ENCODE peak calls at places on chromosomes 13 and 19, in six cellular contexts. B is WTC11; M is MM.1S; S is activated CD4-positive, alpha-beta T cell treated with anti-CD3 and anti-CD28 coated beads, Interleukin-2, amount 50 U/mL, for 1 hour; L is fibroblast of gingiva; R is germinal center. U is an unnamed sample.

GRCh38 chr13:105139380-105140285 is 1395.8 kb downstream of the EFNB2 start:
- DNase-seq in B (peak), M (peak), S (peak), L (no peak), R (peak), U (no peak)

GRCh38 chr19:42563352-42564210 is 31.1 kb downstream of the CEACAM8 start:
- DNase-seq in B (peak), M (peak), S (peak), L (peak), R (peak), U (no peak)

GRCh38 chr13:48000559-48001126 is 430 bp downstream of the SUCLA2 start:
- DNase-seq in B (peak), M (peak), S (no peak), L (no peak), R (peak), U (no peak)

GRCh38 chr13:63184693-63185092 is 1769.0 kb upstream of the PCDH20 start:
- DNase-seq in B (peak), M (no peak), S (no peak), L (peak), R (no peak), U (no peak)

GRCh38 chr13:48244159-48244558 is 11.2 kb downstream of the ITM2B start:
- DNase-seq in B (no peak), M (no peak), S (no peak), L (no peak), R (no peak), U (no peak)

GRCh38 chr13:36431204-36432105 is 840 bp upstream of the CCNA1 start:
- DNase-seq in B (peak), M (no peak), S (no peak), L (no peak), R (no peak), U (no peak)

GRCh38 chr19:51407631-51408131 is 9.8 kb downstream of the SIGLEC10 start:
- DNase-seq in B (peak), M (no peak), S (no peak), L (peak), R (peak), U (no peak)

GRCh38 chr19:35045667-35046300 is 4.3 kb downstream of the HPN start:
- DNase-seq in B (peak), M (peak), S (peak), L (peak), R (peak), U (no peak)

GRCh38 chr19:51123381-51124186 is 1.1 kb upstream of the SIGLEC9 start:
- DNase-seq in B (no peak), M (no peak), S (peak), L (no peak), R (no peak), U (no peak)

GRCh38 chr13:38767506-38768265 is 80.8 kb downstream of the FREM2 start:
- DNase-seq in B (no peak), M (no peak), S (no peak), L (no peak), R (no peak), U (no peak)

GRCh38 chr19:3403489-3404323 is 37.3 kb downstream of the NFIC start:
- DNase-seq in B (no peak), M (no peak), S (no peak), L (peak), R (no peak), U (peak)

GRCh38 chr13:24277721-24278120 is 31.7 kb upstream of the C1QTNF9 start:
- DNase-seq in B (no peak), M (no peak), S (no peak), L (no peak), R (no peak), U (no peak)

GRCh38 chr13:30222253-30222652 is 85.1 kb downstream of the KATNAL1 start:
- DNase-seq in B (no peak), M (no peak), S (no peak), L (no peak), R (no peak), U (no peak)

GRCh38 chr13:34671136-34671535 is 270.9 kb upstream of the NBEA start:
- DNase-seq in B (no peak), M (no peak), S (no peak), L (no peak), R (no peak), U (no peak)

GRCh38 chr13:24086642-24087041 is 73.9 kb upstream of the SPATA13 start:
- DNase-seq in B (no peak), M (no peak), S (no peak), L (no peak), R (no peak), U (no peak)

GRCh38 chr13:33797622-33798021 is 20.3 kb upstream of the RFC3 start:
- DNase-seq in B (no peak), M (peak), S (no peak), L (peak), R (no peak), U (no peak)

GRCh38 chr19:681029-681626 is 4.9 kb downstream of the FSTL3 start:
- DNase-seq in B (peak), M (peak), S (peak), L (no peak), R (peak), U (peak)

GRCh38 chr19:2561895-2562294 is 86.0 kb downstream of the GADD45B start:
- DNase-seq in B (no peak), M (peak), S (peak), L (no peak), R (peak), U (no peak)

GRCh38 chr19:53019684-53020083 is 6.0 kb downstream of the ERVV-1 start:
- DNase-seq in B (peak), M (no peak), S (peak), L (no peak), R (no peak), U (peak)

GRCh38 chr13:20840590-20840989 is 62.0 kb downstream of the XPO4 start:
- DNase-seq in B (no peak), M (no peak), S (no peak), L (no peak), R (no peak), U (no peak)

GRCh38 chr19:49924004-49924880 is 4.8 kb upstream of the ATF5 start:
- DNase-seq in B (peak), M (no peak), S (no peak), L (no peak), R (no peak), U (no peak)

GRCh38 chr13:53821632-53822031 is 793.0 kb downstream of the OLFM4 start:
- DNase-seq in B (no peak), M (no peak), S (no peak), L (no peak), R (no peak), U (no peak)

GRCh38 chr19:1651061-1651547 is 1.3 kb downstream of the TCF3 start:
- DNase-seq in B (peak), M (peak), S (peak), L (peak), R (peak), U (no peak)

GRCh38 chr13:79799466-79799865 is 318.5 kb downstream of the NDFIP2 start:
- DNase-seq in B (no peak), M (no peak), S (no peak), L (peak), R (no peak), U (no peak)

U was measured in sciatic nerve.